ENCODE peak calls at places on chromosomes 13 and 19, in nine cellular contexts. One of them, this sample, is unnamed.
A peak's percentile ranks its signal among the peaks of the same experiment; 100 is the strongest.

GRCh38 chr13:95800455-95800854 is 123.5 kb downstream of the DNAJC3 start:
- ATAC-seq in stimulated activated naive B cell treated with anti-CD40 and anti-IgM and Interleukin-4, amounts not matched to agents 10 μg/mL and 1 μg/mL and 100 μg/mL, for 72 hours: no peak
- ATAC-seq in Panc1: no peak
- ATAC-seq in right lobe of liver: no peak
- ATAC-seq in activated naive CD4-positive, alpha-beta T cell treated with anti-CD3 and anti-CD28 coated beads, Interleukin-2, amount 50 U/mL, for 72 hours: no peak
- ATAC-seq in upper lobe of right lung: no peak
- ATAC-seq in stimulated activated naive CD8-positive, alpha-beta T cell treated with anti-CD3 and anti-CD28 coated beads, Interleukin-15, Interleukin-2, amounts not matched to agents 100 U/mL and 50 U/mL, for 24 hours: no peak
- ATAC-seq in T-cell: no peak
- ATAC-seq in left lobe of liver: no peak
- ATAC-seq in this sample: no peak

GRCh38 chr13:101624981-101625380 is 172.5 kb downstream of the ITGBL1 start:
- ATAC-seq in stimulated activated naive B cell treated with anti-CD40 and anti-IgM and Interleukin-4, amounts not matched to agents 10 μg/mL and 1 μg/mL and 100 μg/mL, for 72 hours: peak; percentile 26
- ATAC-seq in Panc1: peak; percentile 22
- ATAC-seq in right lobe of liver: no peak
- ATAC-seq in activated naive CD4-positive, alpha-beta T cell treated with anti-CD3 and anti-CD28 coated beads, Interleukin-2, amount 50 U/mL, for 72 hours: no peak
- ATAC-seq in upper lobe of right lung: no peak
- ATAC-seq in stimulated activated naive CD8-positive, alpha-beta T cell treated with anti-CD3 and anti-CD28 coated beads, Interleukin-15, Interleukin-2, amounts not matched to agents 100 U/mL and 50 U/mL, for 24 hours: no peak
- ATAC-seq in T-cell: no peak
- ATAC-seq in left lobe of liver: no peak
- ATAC-seq in this sample: no peak

GRCh38 chr19:1214299-1214861 is 8.8 kb downstream of the STK11 start:
- ATAC-seq in stimulated activated naive B cell treated with anti-CD40 and anti-IgM and Interleukin-4, amounts not matched to agents 10 μg/mL and 1 μg/mL and 100 μg/mL, for 72 hours: no peak
- ATAC-seq in Panc1: peak; percentile 14
- ATAC-seq in right lobe of liver: no peak
- ATAC-seq in activated naive CD4-positive, alpha-beta T cell treated with anti-CD3 and anti-CD28 coated beads, Interleukin-2, amount 50 U/mL, for 72 hours: no peak
- ATAC-seq in upper lobe of right lung: no peak
- ATAC-seq in stimulated activated naive CD8-positive, alpha-beta T cell treated with anti-CD3 and anti-CD28 coated beads, Interleukin-15, Interleukin-2, amounts not matched to agents 100 U/mL and 50 U/mL, for 24 hours: no peak
- ATAC-seq in T-cell: no peak
- ATAC-seq in left lobe of liver: no peak
- ATAC-seq in this sample: no peak

GRCh38 chr13:73230714-73231113 is 171.9 kb downstream of the KLF5 start:
- ATAC-seq in stimulated activated naive B cell treated with anti-CD40 and anti-IgM and Interleukin-4, amounts not matched to agents 10 μg/mL and 1 μg/mL and 100 μg/mL, for 72 hours: no peak
- ATAC-seq in Panc1: no peak
- ATAC-seq in right lobe of liver: peak; percentile 9
- ATAC-seq in activated naive CD4-positive, alpha-beta T cell treated with anti-CD3 and anti-CD28 coated beads, Interleukin-2, amount 50 U/mL, for 72 hours: peak; percentile 67
- ATAC-seq in upper lobe of right lung: peak; percentile 73
- ATAC-seq in stimulated activated naive CD8-positive, alpha-beta T cell treated with anti-CD3 and anti-CD28 coated beads, Interleukin-15, Interleukin-2, amounts not matched to agents 100 U/mL and 50 U/mL, for 24 hours: peak; percentile 22
- ATAC-seq in T-cell: peak; percentile 66
- ATAC-seq in left lobe of liver: no peak
- ATAC-seq in this sample: no peak

GRCh38 chr19:21568816-21569496 is 63.6 kb downstream of the ZNF429 start:
- ATAC-seq in stimulated activated naive B cell treated with anti-CD40 and anti-IgM and Interleukin-4, amounts not matched to agents 10 μg/mL and 1 μg/mL and 100 μg/mL, for 72 hours: peak; percentile 98
- ATAC-seq in Panc1: no peak
- ATAC-seq in right lobe of liver: peak; percentile 99
- ATAC-seq in activated naive CD4-positive, alpha-beta T cell treated with anti-CD3 and anti-CD28 coated beads, Interleukin-2, amount 50 U/mL, for 72 hours: peak; percentile 99
- ATAC-seq in upper lobe of right lung: peak; percentile 98
- ATAC-seq in stimulated activated naive CD8-positive, alpha-beta T cell treated with anti-CD3 and anti-CD28 coated beads, Interleukin-15, Interleukin-2, amounts not matched to agents 100 U/mL and 50 U/mL, for 24 hours: peak; percentile 97
- ATAC-seq in T-cell: peak; percentile 97
- ATAC-seq in left lobe of liver: peak; percentile 99
- ATAC-seq in this sample: peak; percentile 94

GRCh38 chr13:40193290-40194203 is 472.9 kb downstream of the FOXO1 start:
- ATAC-seq in stimulated activated naive B cell treated with anti-CD40 and anti-IgM and Interleukin-4, amounts not matched to agents 10 μg/mL and 1 μg/mL and 100 μg/mL, for 72 hours: no peak
- ATAC-seq in Panc1: no peak
- ATAC-seq in right lobe of liver: no peak
- ATAC-seq in activated naive CD4-positive, alpha-beta T cell treated with anti-CD3 and anti-CD28 coated beads, Interleukin-2, amount 50 U/mL, for 72 hours: no peak
- ATAC-seq in upper lobe of right lung: peak; percentile 27
- ATAC-seq in stimulated activated naive CD8-positive, alpha-beta T cell treated with anti-CD3 and anti-CD28 coated beads, Interleukin-15, Interleukin-2, amounts not matched to agents 100 U/mL and 50 U/mL, for 24 hours: no peak
- ATAC-seq in T-cell: no peak
- ATAC-seq in left lobe of liver: no peak
- ATAC-seq in this sample: no peak

GRCh38 chr19:49468199-49468598 is 5.8 kb upstream of the FLT3LG start:
- ATAC-seq in stimulated activated naive B cell treated with anti-CD40 and anti-IgM and Interleukin-4, amounts not matched to agents 10 μg/mL and 1 μg/mL and 100 μg/mL, for 72 hours: no peak
- ATAC-seq in Panc1: no peak
- ATAC-seq in right lobe of liver: no peak
- ATAC-seq in activated naive CD4-positive, alpha-beta T cell treated with anti-CD3 and anti-CD28 coated beads, Interleukin-2, amount 50 U/mL, for 72 hours: no peak
- ATAC-seq in upper lobe of right lung: no peak
- ATAC-seq in stimulated activated naive CD8-positive, alpha-beta T cell treated with anti-CD3 and anti-CD28 coated beads, Interleukin-15, Interleukin-2, amounts not matched to agents 100 U/mL and 50 U/mL, for 24 hours: no peak
- ATAC-seq in T-cell: no peak
- ATAC-seq in left lobe of liver: no peak
- ATAC-seq in this sample: no peak

GRCh38 chr13:99416411-99417121 is 84.7 kb upstream of the TM9SF2 start:
- ATAC-seq in stimulated activated naive B cell treated with anti-CD40 and anti-IgM and Interleukin-4, amounts not matched to agents 10 μg/mL and 1 μg/mL and 100 μg/mL, for 72 hours: no peak
- ATAC-seq in Panc1: no peak
- ATAC-seq in right lobe of liver: no peak
- ATAC-seq in activated naive CD4-positive, alpha-beta T cell treated with anti-CD3 and anti-CD28 coated beads, Interleukin-2, amount 50 U/mL, for 72 hours: peak; percentile 9
- ATAC-seq in upper lobe of right lung: no peak
- ATAC-seq in stimulated activated naive CD8-positive, alpha-beta T cell treated with anti-CD3 and anti-CD28 coated beads, Interleukin-15, Interleukin-2, amounts not matched to agents 100 U/mL and 50 U/mL, for 24 hours: no peak
- ATAC-seq in T-cell: peak; percentile 45
- ATAC-seq in left lobe of liver: no peak
- ATAC-seq in this sample: no peak

GRCh38 chr19:15200575-15201364 is at the start of gene NOTCH3:
- ATAC-seq in stimulated activated naive B cell treated with anti-CD40 and anti-IgM and Interleukin-4, amounts not matched to agents 10 μg/mL and 1 μg/mL and 100 μg/mL, for 72 hours: peak; percentile 22
- ATAC-seq in Panc1: no peak
- ATAC-seq in right lobe of liver: no peak
- ATAC-seq in activated naive CD4-positive, alpha-beta T cell treated with anti-CD3 and anti-CD28 coated beads, Interleukin-2, amount 50 U/mL, for 72 hours: no peak
- ATAC-seq in upper lobe of right lung: peak; percentile 26
- ATAC-seq in stimulated activated naive CD8-positive, alpha-beta T cell treated with anti-CD3 and anti-CD28 coated beads, Interleukin-15, Interleukin-2, amounts not matched to agents 100 U/mL and 50 U/mL, for 24 hours: no peak
- ATAC-seq in T-cell: no peak
- ATAC-seq in left lobe of liver: peak; percentile 29
- ATAC-seq in this sample: no peak

GRCh38 chr13:111282997-111283396 is 37.4 kb upstream of the TEX29 start:
- ATAC-seq in stimulated activated naive B cell treated with anti-CD40 and anti-IgM and Interleukin-4, amounts not matched to agents 10 μg/mL and 1 μg/mL and 100 μg/mL, for 72 hours: no peak
- ATAC-seq in Panc1: no peak
- ATAC-seq in right lobe of liver: no peak
- ATAC-seq in activated naive CD4-positive, alpha-beta T cell treated with anti-CD3 and anti-CD28 coated beads, Interleukin-2, amount 50 U/mL, for 72 hours: no peak
- ATAC-seq in upper lobe of right lung: no peak
- ATAC-seq in stimulated activated naive CD8-positive, alpha-beta T cell treated with anti-CD3 and anti-CD28 coated beads, Interleukin-15, Interleukin-2, amounts not matched to agents 100 U/mL and 50 U/mL, for 24 hours: no peak
- ATAC-seq in T-cell: no peak
- ATAC-seq in left lobe of liver: no peak
- ATAC-seq in this sample: no peak

GRCh38 chr19:38675611-38676010 is 28.2 kb downstream of the ACTN4 start:
- ATAC-seq in stimulated activated naive B cell treated with anti-CD40 and anti-IgM and Interleukin-4, amounts not matched to agents 10 μg/mL and 1 μg/mL and 100 μg/mL, for 72 hours: peak; percentile 86
- ATAC-seq in Panc1: peak; percentile 5
- ATAC-seq in right lobe of liver: peak; percentile 4
- ATAC-seq in activated naive CD4-positive, alpha-beta T cell treated with anti-CD3 and anti-CD28 coated beads, Interleukin-2, amount 50 U/mL, for 72 hours: peak; percentile 70
- ATAC-seq in upper lobe of right lung: peak; percentile 60
- ATAC-seq in stimulated activated naive CD8-positive, alpha-beta T cell treated with anti-CD3 and anti-CD28 coated beads, Interleukin-15, Interleukin-2, amounts not matched to agents 100 U/mL and 50 U/mL, for 24 hours: peak; percentile 82
- ATAC-seq in T-cell: peak; percentile 23
- ATAC-seq in left lobe of liver: peak; percentile 13
- ATAC-seq in this sample: peak; percentile 87

GRCh38 chr19:13055213-13056051 is 47.2 kb downstream of the LYL1 start:
- ATAC-seq in stimulated activated naive B cell treated with anti-CD40 and anti-IgM and Interleukin-4, amounts not matched to agents 10 μg/mL and 1 μg/mL and 100 μg/mL, for 72 hours: no peak
- ATAC-seq in Panc1: peak; percentile 10
- ATAC-seq in right lobe of liver: no peak
- ATAC-seq in activated naive CD4-positive, alpha-beta T cell treated with anti-CD3 and anti-CD28 coated beads, Interleukin-2, amount 50 U/mL, for 72 hours: no peak
- ATAC-seq in upper lobe of right lung: peak; percentile 44
- ATAC-seq in stimulated activated naive CD8-positive, alpha-beta T cell treated with anti-CD3 and anti-CD28 coated beads, Interleukin-15, Interleukin-2, amounts not matched to agents 100 U/mL and 50 U/mL, for 24 hours: no peak
- ATAC-seq in T-cell: no peak
- ATAC-seq in left lobe of liver: peak; percentile 6
- ATAC-seq in this sample: no peak

GRCh38 chr19:14550201-14550754 is 20.9 kb downstream of the TECR start:
- ATAC-seq in stimulated activated naive B cell treated with anti-CD40 and anti-IgM and Interleukin-4, amounts not matched to agents 10 μg/mL and 1 μg/mL and 100 μg/mL, for 72 hours: peak; percentile 67
- ATAC-seq in Panc1: peak; percentile 73
- ATAC-seq in right lobe of liver: peak; percentile 62
- ATAC-seq in activated naive CD4-positive, alpha-beta T cell treated with anti-CD3 and anti-CD28 coated beads, Interleukin-2, amount 50 U/mL, for 72 hours: peak; percentile 38
- ATAC-seq in upper lobe of right lung: no peak
- ATAC-seq in stimulated activated naive CD8-positive, alpha-beta T cell treated with anti-CD3 and anti-CD28 coated beads, Interleukin-15, Interleukin-2, amounts not matched to agents 100 U/mL and 50 U/mL, for 24 hours: no peak
- ATAC-seq in T-cell: no peak
- ATAC-seq in left lobe of liver: peak; percentile 58
- ATAC-seq in this sample: peak; percentile 45

This sample was measured in stimulated activated memory B cell treated with anti-CD40 and anti-IgM and Interleukin-4, amounts not matched to agents 10 μg/mL and 1 μg/mL and 100 μg/mL, for 72 hours.